ENCODE peak calls at places on chromosomes 1 and 21, in nine cellular contexts. N is effector memory CD4-positive, alpha-beta T cell; D is NCI-H1436; J is fibroblast of the aortic adventitia; M is IMR-90; R is central memory CD4-positive, alpha-beta T cell; V is GM03348; F is SW480; E is HS-5. T is an unnamed sample.

GRCh38 chr21:39660191-39660590 is 47.5 kb downstream of the B3GALT5 start:
- DNase-seq in N (no peak), D (no peak), J (peak; percentile 59), M (peak; percentile 64), R (no peak), V (peak; percentile 35), F (no peak), E (no peak), T (peak; percentile 49)

GRCh38 chr1:197924516-197925123 is 7.4 kb downstream of the LHX9 start:
- DNase-seq in N (no peak), D (peak; percentile 46), J (peak; percentile 57), M (peak; percentile 61), R (no peak), V (peak; percentile 61), F (peak; percentile 69), E (peak; percentile 33), T (no peak)

GRCh38 chr1:207883660-207884245 is 27.2 kb downstream of the CD34 start:
- DNase-seq in N (no peak), D (no peak), J (no peak), M (no peak), R (peak; percentile 15), V (no peak), F (no peak), E (no peak), T (no peak)

GRCh38 chr1:6704746-6705145 is 3.1 kb upstream of the DNAJC11 start:
- DNase-seq in N (no peak), D (no peak), J (no peak), M (no peak), R (no peak), V (no peak), F (no peak), E (no peak), T (no peak)

GRCh38 chr1:200374569-200375312 is 35.1 kb downstream of the ZNF281 start:
- DNase-seq in N (no peak), D (no peak), J (no peak), M (peak; percentile 21), R (no peak), V (peak; percentile 35), F (no peak), E (no peak), T (no peak)

GRCh38 chr1:52917591-52917990 is 3.9 kb downstream of the ECHDC2 start:
- DNase-seq in N (no peak), D (no peak), J (no peak), M (no peak), R (no peak), V (no peak), F (no peak), E (no peak), T (no peak)

GRCh38 chr21:31554511-31555022 is 104.9 kb upstream of the SOD1 start:
- DNase-seq in N (no peak), D (no peak), J (peak; percentile 16), M (peak; percentile 5), R (no peak), V (peak; percentile 43), F (no peak), E (no peak), T (peak; percentile 54)

GRCh38 chr1:235429143-235429542 is 61.9 kb downstream of the TBCE start:
- DNase-seq in N (no peak), D (no peak), J (no peak), M (no peak), R (no peak), V (no peak), F (peak; percentile 52), E (peak; percentile 35), T (no peak)

GRCh38 chr1:40312238-40313205 is 4.6 kb downstream of the COL9A2 start:
- DNase-seq in N (no peak), D (no peak), J (no peak), M (no peak), R (no peak), V (no peak), F (no peak), E (no peak), T (no peak)

GRCh38 chr21:46048926-46049889 is 48.7 kb upstream of the COL6A2 start:
- DNase-seq in N (no peak), D (no peak), J (peak; percentile 100), M (peak; percentile 100), R (no peak), V (peak; percentile 93), F (no peak), E (peak; percentile 99), T (peak; percentile 99)

GRCh38 chr1:167479331-167479979 is 38.9 kb downstream of the CD247 start:
- DNase-seq in N (no peak), D (no peak), J (no peak), M (no peak), R (no peak), V (no peak), F (no peak), E (no peak), T (no peak)

GRCh38 chr1:28601696-28602095 is 9.6 kb downstream of the RAB42 start:
- DNase-seq in N (no peak), D (no peak), J (peak; percentile 85), M (peak; percentile 97), R (no peak), V (peak; percentile 82), F (peak; percentile 63), E (peak; percentile 86), T (peak; percentile 90)

GRCh38 chr1:21919520-21919919 is 17.6 kb downstream of the HSPG2 start:
- DNase-seq in N (no peak), D (no peak), J (peak; percentile 81), M (peak; percentile 86), R (no peak), V (peak; percentile 75), F (no peak), E (no peak), T (peak; percentile 74)

GRCh38 chr1:24990136-24990535 is 60.1 kb upstream of the RUNX3 start:
- DNase-seq in N (no peak), D (no peak), J (no peak), M (no peak), R (no peak), V (no peak), F (no peak), E (no peak), T (no peak)

GRCh38 chr1:58922302-58923089 is 138.6 kb upstream of the JUN start:
- DNase-seq in N (no peak), D (no peak), J (peak; percentile 32), M (peak; percentile 44), R (peak; percentile 58), V (no peak), F (peak; percentile 27), E (no peak), T (no peak)

GRCh38 chr1:36387141-36387949 is 1.6 kb upstream of the STK40 start:
- DNase-seq in N (no peak), D (no peak), J (peak; percentile 97), M (peak; percentile 76), R (no peak), V (peak; percentile 75), F (no peak), E (peak; percentile 50), T (peak; percentile 71)

GRCh38 chr1:203528098-203528497 is 34.1 kb downstream of the OPTC start:
- DNase-seq in N (no peak), D (no peak), J (no peak), M (no peak), R (no peak), V (no peak), F (no peak), E (no peak), T (no peak)

GRCh38 chr1:241608379-241609033 is 31.7 kb downstream of the CHML start:
- DNase-seq in N (no peak), D (no peak), J (peak; percentile 38), M (peak; percentile 79), R (no peak), V (peak; percentile 12), F (no peak), E (no peak), T (peak; percentile 66)

GRCh38 chr1:155064109-155064812 is 721 bp downstream of the EFNA4 start:
- DNase-seq in N (peak; percentile 21), D (no peak), J (peak; percentile 16), M (peak; percentile 29), R (no peak), V (peak; percentile 64), F (peak; percentile 62), E (no peak), T (no peak)

GRCh38 chr21:46457801-46458314 is 833 bp upstream of the DIP2A start:
- DNase-seq in N (no peak), D (peak; percentile 8), J (peak; percentile 41), M (peak; percentile 40), R (no peak), V (peak; percentile 38), F (peak; percentile 42), E (peak; percentile 8), T (peak; percentile 40)

GRCh38 chr1:177873238-177873637 is 96.6 kb downstream of the SEC16B start:
- DNase-seq in N (no peak), D (no peak), J (peak; percentile 87), M (peak; percentile 94), R (no peak), V (peak; percentile 89), F (peak; percentile 38), E (peak; percentile 63), T (peak; percentile 85)

GRCh38 chr1:103109291-103109920 is 1.1 kb upstream of the COL11A1 start:
- DNase-seq in N (no peak), D (no peak), J (no peak), M (no peak), R (no peak), V (no peak), F (no peak), E (no peak), T (no peak)

GRCh38 chr1:160646711-160647328 is at the start of gene SLAMF1:
- DNase-seq in N (peak; percentile 25), D (no peak), J (no peak), M (no peak), R (peak; percentile 50), V (no peak), F (no peak), E (no peak), T (no peak)

GRCh38 chr1:41103761-41104160 is 82.2 kb upstream of the SLFNL1 start:
- DNase-seq in N (no peak), D (no peak), J (no peak), M (no peak), R (no peak), V (no peak), F (no peak), E (no peak), T (no peak)

GRCh38 chr1:46525253-46525983 is 26.0 kb downstream of the KNCN start:
- DNase-seq in N (no peak), D (no peak), J (no peak), M (no peak), R (no peak), V (no peak), F (no peak), E (no peak), T (no peak)

GRCh38 chr1:206847337-206847834 is 18.0 kb upstream of the IL20 start:
- DNase-seq in N (no peak), D (no peak), J (no peak), M (no peak), R (no peak), V (no peak), F (no peak), E (no peak), T (no peak)

GRCh38 chr1:160058087-160058486 is 11.9 kb downstream of the KCNJ10 start:
- DNase-seq in N (no peak), D (no peak), J (no peak), M (no peak), R (no peak), V (peak; percentile 43), F (no peak), E (no peak), T (no peak)

GRCh38 chr1:115466433-115466832 is 128.4 kb upstream of the NGF start:
- DNase-seq in N (no peak), D (no peak), J (no peak), M (no peak), R (no peak), V (no peak), F (no peak), E (no peak), T (no peak)

GRCh38 chr1:36594041-36594440 is 111.3 kb upstream of the CSF3R start:
- DNase-seq in N (no peak), D (no peak), J (no peak), M (no peak), R (no peak), V (no peak), F (no peak), E (no peak), T (no peak)

GRCh38 chr1:21668232-21669032 is 725 bp downstream of the RAP1GAP start:
- DNase-seq in N (no peak), D (no peak), J (no peak), M (no peak), R (no peak), V (no peak), F (no peak), E (no peak), T (no peak)

GRCh38 chr1:153432874-153433681 is 16.8 kb downstream of the S100A7A start:
- DNase-seq in N (no peak), D (no peak), J (no peak), M (no peak), R (no peak), V (no peak), F (no peak), E (no peak), T (no peak)